ENCODE peak calls at places on chromosomes 16 and 17, in six cellular contexts. P is HAP-1, T is neural progenitor cell, K is sigmoid colon, J is BE2C, L is transverse colon. U is an unnamed sample.
A peak's percentile ranks its signal among the peaks of the same experiment; 100 is the strongest.

GRCh38 chr16:68992521-68992920 is 112.9 kb upstream of the HAS3 start:
- DNase-seq in J (no peak), L (no peak), T (no peak), P (no peak), K (no peak), U (no peak)

GRCh38 chr16:28168991-28169554 is 42.7 kb downstream of the XPO6 start:
- DNase-seq in K (no peak), T (no peak), J (no peak), L (no peak), P (no peak), U (no peak)

GRCh38 chr17:57121308-57122042 is 36.4 kb downstream of the AKAP1 start:
- DNase-seq in J (peak; percentile 81), P (peak; percentile 69), K (no peak), L (no peak), T (peak; percentile 74), U (no peak)

GRCh38 chr17:17358866-17359265 is 55.7 kb downstream of the NT5M start:
- DNase-seq in T (no peak), L (no peak), K (no peak), J (no peak), P (no peak), U (no peak)

GRCh38 chr16:78919852-78920251 is 680.7 kb downstream of the MAF start:
- DNase-seq in J (no peak), K (no peak), L (no peak), P (no peak), T (no peak), U (no peak)

GRCh38 chr16:73890524-73891500 is 405.8 kb upstream of the PSMD7 start:
- DNase-seq in T (peak; percentile 62), P (peak; percentile 52), J (no peak), L (peak; percentile 8), K (peak; percentile 74), U (peak; percentile 38)

GRCh38 chr17:62178579-62178978 is 113.5 kb upstream of the MED13 start:
- DNase-seq in L (no peak), T (no peak), K (no peak), J (no peak), P (no peak), U (no peak)

GRCh38 chr16:86994651-86995171 is 322.5 kb downstream of the C16orf95 start:
- DNase-seq in T (peak; percentile 50), K (peak; percentile 45), P (no peak), J (no peak), L (no peak), U (no peak)

GRCh38 chr16:19210175-19210924 is 42.3 kb downstream of the SYT17 start:
- DNase-seq in P (peak; percentile 66), J (no peak), L (no peak), T (no peak), K (no peak), U (no peak)

GRCh38 chr17:36629252-36629847 is 28.0 kb downstream of the MRM1 start:
- DNase-seq in L (peak; percentile 80), T (peak; percentile 85), J (peak; percentile 84), P (peak; percentile 91), K (peak; percentile 83), U (peak; percentile 46)

GRCh38 chr17:64190468-64190867 is 60.5 kb upstream of the ERN1 start:
- DNase-seq in T (no peak), P (no peak), L (no peak), J (peak; percentile 55), K (no peak), U (no peak)

GRCh38 chr16:60073376-60073775 is 1339.3 kb upstream of the GOT2 start:
- DNase-seq in K (no peak), P (no peak), J (no peak), L (no peak), T (no peak), U (no peak)

GRCh38 chr17:35943537-35943936 is at the start of gene LYZL6:
- DNase-seq in T (no peak), J (no peak), K (no peak), L (no peak), P (no peak), U (no peak)

GRCh38 chr17:63246344-63246743 is 199.8 kb downstream of the CYB561 start:
- DNase-seq in T (no peak), K (no peak), J (no peak), L (no peak), P (no peak), U (no peak)

GRCh38 chr17:48429156-48429555 is 858 bp downstream of the SKAP1 start:
- DNase-seq in T (no peak), L (no peak), K (no peak), P (no peak), J (no peak), U (no peak)

GRCh38 chr17:78040561-78041400 is 82.3 kb downstream of the TNRC6C start:
- DNase-seq in P (no peak), J (peak; percentile 72), K (peak; percentile 80), L (peak; percentile 41), T (no peak), U (no peak)

GRCh38 chr17:47692895-47693666 is 880 bp upstream of the TBKBP1 start:
- DNase-seq in T (no peak), P (no peak), K (no peak), L (no peak), J (no peak), U (no peak)

GRCh38 chr17:44655983-44656700 is at the start of gene MEIOC:
- DNase-seq in T (peak; percentile 80), P (peak; percentile 93), L (no peak), K (no peak), J (no peak), U (peak; percentile 55)

GRCh38 chr17:17346428-17347233 is 43.5 kb downstream of the NT5M start:
- DNase-seq in J (no peak), K (peak; percentile 54), T (no peak), P (peak; percentile 7), L (no peak), U (no peak)

GRCh38 chr17:78342438-78343098 is 17.3 kb downstream of the SOCS3 start:
- DNase-seq in L (no peak), T (no peak), P (no peak), K (peak; percentile 89), J (no peak), U (no peak)

GRCh38 chr17:60392845-60393702 is 1.1 kb upstream of the USP32 start:
- DNase-seq in T (peak; percentile 14), P (peak; percentile 54), J (peak; percentile 47), L (peak; percentile 59), K (peak; percentile 70), U (no peak)

GRCh38 chr16:630815-631405 is at the start of gene WFIKKN1:
- DNase-seq in L (no peak), J (peak; percentile 30), P (no peak), K (no peak), T (peak; percentile 98), U (no peak)
- H3K4me1 ChIP-seq in L (peaks cover 23% of the 10 kb centered on the region), J (peaks cover 21% of the 10 kb centered on the region), P (no peaks in the 10 kb centered on the region), K (no peaks in the 10 kb centered on the region), T (peaks cover 26% of the 10 kb centered on the region), U (peaks cover 54% of the 10 kb centered on the region)

GRCh38 chr16:65743558-65743957 is 621.7 kb upstream of the CDH11 start:
- DNase-seq in K (no peak), T (no peak), L (no peak), P (no peak), J (no peak), U (no peak)

GRCh38 chr16:65740716-65741115 is 618.9 kb upstream of the CDH11 start:
- DNase-seq in J (no peak), T (no peak), L (no peak), K (no peak), P (no peak), U (no peak)

GRCh38 chr16:65739518-65739917 is 617.7 kb upstream of the CDH11 start:
- DNase-seq in P (no peak), L (no peak), K (no peak), J (no peak), T (no peak), U (no peak)

GRCh38 chr16:65733706-65734105 is 611.8 kb upstream of the CDH11 start:
- DNase-seq in L (no peak), J (no peak), P (no peak), T (no peak), K (no peak), U (no peak)

DNA sequence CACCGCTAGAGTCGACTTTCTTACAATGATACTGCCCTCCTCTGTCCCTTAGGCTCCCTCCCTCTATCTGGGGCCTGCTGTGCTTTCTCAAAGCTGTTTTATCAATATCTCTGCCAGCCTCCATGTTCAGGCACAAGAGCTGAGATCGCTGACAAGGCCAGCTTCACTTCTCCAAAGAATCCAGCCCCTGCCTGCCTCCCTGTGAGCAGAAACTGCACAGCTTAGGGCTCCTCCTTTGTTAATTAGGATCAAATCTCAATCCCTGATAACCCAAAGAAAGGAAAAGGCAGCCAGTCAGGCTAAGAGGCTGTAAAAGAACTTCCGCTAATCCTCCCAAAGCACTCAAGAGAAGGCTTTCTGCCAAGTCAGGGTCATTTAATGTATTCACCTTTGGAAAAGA is 616.0 kb upstream of the CDH11 start:
- DNase-seq in P (no peak), T (peak; percentile 80), J (peak; percentile 24), L (no peak), K (no peak), U (no peak)
- H3K4me1 ChIP-seq in P (no peaks in the 10 kb centered on the region), T (peaks cover 18% of the 10 kb centered on the region), J (peaks cover 7% of the 10 kb centered on the region), L (no peaks in the 10 kb centered on the region), K (no peaks in the 10 kb centered on the region), U (no peaks in the 10 kb centered on the region)

GRCh38 chr16:89330177-89330856 is 112.8 kb downstream of the ZNF778 start:
- DNase-seq in T (no peak), K (no peak), L (no peak), J (no peak), P (no peak), U (no peak)
- H3K4me1 ChIP-seq in T (peaks cover 38% of the 10 kb centered on the region), K (no peaks in the 10 kb centered on the region), L (peaks cover 37% of the 10 kb centered on the region), J (peaks cover 15% of the 10 kb centered on the region), P (peaks cover 34% of the 10 kb centered on the region), U (peaks cover 32% of the 10 kb centered on the region)

GRCh38 chr17:40962059-40962561 is 4.6 kb downstream of the KRT39 start:
- DNase-seq in T (no peak), P (no peak), J (no peak), L (no peak), K (no peak), U (no peak)

GRCh38 chr17:40961586-40961985 is 5.2 kb downstream of the KRT39 start:
- DNase-seq in L (no peak), P (no peak), J (no peak), K (no peak), T (no peak), U (no peak)

GRCh38 chr17:40956401-40957254 is 10.1 kb downstream of the KRT39 start:
- DNase-seq in K (no peak), L (no peak), T (no peak), P (no peak), J (no peak), U (no peak)

GRCh38 chr17:40960144-40960543 is 6.6 kb downstream of the KRT39 start:
- DNase-seq in J (no peak), T (no peak), L (no peak), K (no peak), P (no peak), U (no peak)

DNA sequence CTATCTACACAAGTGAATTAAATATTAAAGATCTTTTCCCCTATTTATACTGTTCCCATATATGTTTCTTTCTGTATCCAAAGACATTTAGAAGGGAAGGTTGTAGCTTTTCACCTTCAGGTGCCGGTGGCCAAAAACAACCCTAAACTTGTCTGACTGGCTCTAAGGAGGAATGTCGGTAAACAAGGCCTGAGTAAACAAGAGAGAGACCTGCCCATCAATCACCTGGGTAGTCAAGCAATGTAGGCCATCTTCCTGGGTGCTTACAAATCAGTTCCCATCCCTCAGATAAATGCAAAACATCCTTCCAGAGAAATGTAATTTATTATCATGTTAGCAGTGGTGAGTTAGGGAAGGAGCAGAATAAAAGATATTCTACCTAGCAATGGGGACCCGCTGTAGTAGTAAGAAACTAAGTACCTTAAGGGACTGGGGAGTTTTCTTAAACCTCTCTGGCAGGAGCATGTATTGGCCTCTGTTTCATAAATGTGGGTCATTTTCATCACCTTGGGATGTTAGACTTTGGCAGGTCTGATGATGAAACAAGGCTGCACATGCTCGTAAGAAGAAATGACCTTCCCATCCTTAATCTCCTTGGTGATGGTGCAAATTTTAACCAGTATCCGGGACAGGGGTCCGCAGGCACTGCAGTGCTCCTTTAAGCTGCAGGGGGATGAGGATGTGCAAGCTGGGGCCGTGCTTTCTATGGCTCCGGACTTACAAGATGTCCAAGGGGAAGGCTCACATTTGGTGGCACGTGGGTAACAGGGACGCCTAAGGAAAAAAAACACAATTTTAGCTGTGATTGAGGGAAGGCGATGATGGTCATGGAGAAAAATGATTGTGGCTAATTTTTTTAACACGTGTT is 8.4 kb downstream of the KRT39 start:
- DNase-seq in L (peak; percentile 25), K (no peak), P (no peak), J (no peak), T (no peak), U (no peak)
- H3K4me1 ChIP-seq in L (no peaks in the 10 kb centered on the region), K (no peaks in the 10 kb centered on the region), P (no peaks in the 10 kb centered on the region), J (no peaks in the 10 kb centered on the region), T (no peaks in the 10 kb centered on the region), U (no peaks in the 10 kb centered on the region)

U was measured in NT2/D1.